ENCODE peak calls at places on chromosomes 11 and 22, in seven cellular contexts. J, U, L, G, M, E and K are unnamed samples.

GRCh38 chr22:46617250-46618103 is 2.7 kb upstream of the GRAMD4 start:
- DNase-seq in J (no peak), U (no peak), L (no peak), G (no peak), M (no peak), E (no peak), K (no peak)

GRCh38 chr22:39492186-39492585 is 9.9 kb upstream of the MIEF1 start:
- DNase-seq in J (no peak), U (no peak), L (no peak), G (no peak), M (no peak), E (no peak), K (no peak)

GRCh38 chr11:130737866-130738431 is 178.3 kb downstream of the SNX19 start:
- DNase-seq in J (no peak), U (peak), L (peak), G (no peak), M (no peak), E (peak), K (no peak)

GRCh38 chr11:8250981-8251620 is 12.6 kb downstream of the LMO1 start:
- DNase-seq in J (no peak), U (no peak), L (no peak), G (no peak), M (peak), E (no peak), K (peak)

GRCh38 chr11:67648140-67648795 is 2.3 kb downstream of the ACY3 start:
- DNase-seq in J (peak), U (no peak), L (no peak), G (peak), M (peak), E (peak), K (no peak)

GRCh38 chr11:44033411-44033850 is 14.3 kb upstream of the ACCSL start:
- DNase-seq in J (no peak), U (no peak), L (no peak), G (no peak), M (no peak), E (no peak), K (no peak)

GRCh38 chr22:29112102-29112501 is 39.3 kb downstream of the KREMEN1 start:
- DNase-seq in J (no peak), U (no peak), L (no peak), G (no peak), M (no peak), E (no peak), K (no peak)

GRCh38 chr11:35579557-35580396 is 38.5 kb upstream of the FJX1 start:
- DNase-seq in J (peak), U (peak), L (peak), G (no peak), M (no peak), E (no peak), K (no peak)

GRCh38 chr22:49025791-49026475 is 801.7 kb downstream of the BRD1 start:
- DNase-seq in J (no peak), U (no peak), L (no peak), G (no peak), M (no peak), E (no peak), K (no peak)

GRCh38 chr22:49024775-49025440 is 802.8 kb downstream of the BRD1 start:
- DNase-seq in J (no peak), U (no peak), L (no peak), G (no peak), M (no peak), E (no peak), K (no peak)

GRCh38 chr22:49027122-49027670 is 800.5 kb downstream of the BRD1 start:
- DNase-seq in J (no peak), U (no peak), L (no peak), G (no peak), M (no peak), E (no peak), K (no peak)

GRCh38 chr22:49028111-49028510 is 799.6 kb downstream of the BRD1 start:
- DNase-seq in J (no peak), U (no peak), L (no peak), G (no peak), M (no peak), E (no peak), K (no peak)

GRCh38 chr22:49026476-49027121 is 801.1 kb downstream of the BRD1 start:
- DNase-seq in J (no peak), U (no peak), L (no peak), G (peak), M (peak), E (no peak), K (no peak)
- TF ChIP-seq CTCF in J (no peak), U (no peak), L (no peak), G (no peak), M (peak), E (no peak), K (no peak)

GRCh38 chr11:78138694-78139421 is 568 bp downstream of the ALG8 start:
- DNase-seq in J (peak), U (peak), L (peak), G (peak), M (no peak), E (no peak), K (no peak)
- TF ChIP-seq CTCF in J (no peak), U (no peak), L (peak), G (no peak), M (peak), E (no peak), K (no peak)

GRCh38 chr11:93738647-93739081 is 2.6 kb downstream of the TAF1D start:
- DNase-seq in J (no peak), U (peak), L (no peak), G (no peak), M (no peak), E (no peak), K (no peak)

GRCh38 chr11:93741882-93742226 is 382 bp downstream of the C11orf54 start:
- DNase-seq in J (peak), U (peak), L (no peak), G (no peak), M (no peak), E (peak), K (no peak)

GRCh38 chr11:93741094-93741881 is at the start of the genes C11orf54 and TAF1D:
- DNase-seq in J (peak), U (peak), L (peak), G (peak), M (peak), E (peak), K (peak)

GRCh38 chr11:93740031-93740801 is 1.1 kb downstream of the TAF1D start:
- DNase-seq in J (peak), U (peak), L (no peak), G (peak), M (no peak), E (peak), K (no peak)

GRCh38 chr11:93740802-93741093 is 547 bp downstream of the TAF1D start:
- DNase-seq in J (peak), U (peak), L (peak), G (peak), M (no peak), E (peak), K (peak)
- TF ChIP-seq CTCF in J (no peak), U (peak), L (no peak), G (no peak), M (no peak), E (no peak), K (no peak)

DNA sequence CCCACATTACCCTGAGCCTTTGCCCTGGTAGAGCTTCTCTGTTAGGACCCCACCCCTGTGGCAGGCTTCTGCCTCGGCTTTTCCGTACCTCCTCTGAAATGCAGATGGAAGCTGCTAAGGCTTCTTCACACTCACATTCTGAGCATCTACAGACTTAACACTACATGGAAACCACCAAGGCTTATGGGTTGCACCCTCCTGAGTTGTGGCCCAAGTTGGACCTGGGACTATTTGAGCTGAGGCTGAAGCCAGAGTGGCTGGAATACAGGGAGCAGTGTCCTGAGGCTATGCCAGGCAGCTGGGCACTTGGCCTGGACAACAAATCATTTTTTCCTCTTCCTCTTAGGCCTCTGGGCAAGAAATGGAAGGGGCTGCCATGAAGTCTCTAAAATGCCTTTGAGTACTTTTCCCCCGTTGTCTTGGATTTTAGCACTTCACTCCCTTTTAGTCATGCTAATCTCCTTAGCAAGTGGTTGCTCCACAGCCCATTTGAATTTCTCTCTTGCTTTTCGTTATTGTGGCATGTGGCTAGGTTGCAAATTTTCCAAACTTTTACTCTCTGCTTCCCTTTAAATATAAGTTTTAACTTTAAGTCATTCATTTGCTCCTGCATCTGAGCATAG is 114.8 kb upstream of the FIBIN start:
- DNase-seq in J (no peak), U (no peak), L (no peak), G (no peak), M (peak), E (no peak), K (no peak)
- TF ChIP-seq CTCF in J (no peak), U (no peak), L (no peak), G (no peak), M (no peak), E (no peak), K (no peak)